ENCODE peak calls at places on chromosome 6, in eight cellular contexts. T, F, R, I, E, D, H and N are unnamed samples.

GRCh38 chr6:10465633-10466499 is 51.0 kb upstream of the TFAP2A start:
- DNase-seq in T (no peak), F (peak), R (peak), I (no peak), E (no peak), D (no peak), H (peak), N (no peak)

GRCh38 chr6:70520575-70520974 is 46.2 kb upstream of the SDHAF4 start:
- DNase-seq in T (no peak), F (no peak), R (peak), I (no peak), E (no peak), D (no peak), H (no peak), N (no peak)

GRCh38 chr6:165071906-165072305 is 237.5 kb downstream of the C6orf118 start:
- DNase-seq in T (no peak), F (no peak), R (no peak), I (no peak), E (no peak), D (no peak), H (no peak), N (no peak)

GRCh38 chr6:100657678-100658330 is 193.1 kb upstream of the SIM1 start:
- DNase-seq in T (no peak), F (no peak), R (peak), I (no peak), E (peak), D (no peak), H (peak), N (no peak)

GRCh38 chr6:136969433-136969832 is 47.3 kb downstream of the SLC35D3 start:
- DNase-seq in T (no peak), F (no peak), R (no peak), I (no peak), E (no peak), D (no peak), H (no peak), N (no peak)

GRCh38 chr6:13071946-13072345 is 256.4 kb downstream of the TBC1D7 start:
- DNase-seq in T (no peak), F (no peak), R (no peak), I (no peak), E (no peak), D (no peak), H (no peak), N (no peak)

GRCh38 chr6:88914180-88914579 is 49.2 kb downstream of the RNGTT start:
- DNase-seq in T (no peak), F (no peak), R (no peak), I (no peak), E (no peak), D (no peak), H (no peak), N (no peak)

GRCh38 chr6:109139109-109139508 is 43.8 kb downstream of the CEP57L1 start:
- DNase-seq in T (no peak), F (no peak), R (no peak), I (no peak), E (no peak), D (no peak), H (peak), N (no peak)

GRCh38 chr6:160974304-160974771 is 17.2 kb upstream of the MAP3K4 start:
- DNase-seq in T (no peak), F (no peak), R (no peak), I (peak), E (no peak), D (peak), H (peak), N (no peak)

GRCh38 chr6:72551470-72551869 is 70.4 kb upstream of the KCNQ5 start:
- DNase-seq in T (no peak), F (no peak), R (no peak), I (no peak), E (peak), D (no peak), H (peak), N (no peak)

GRCh38 chr6:45191414-45191813 is 136.7 kb upstream of the RUNX2 start:
- DNase-seq in T (no peak), F (no peak), R (no peak), I (no peak), E (no peak), D (no peak), H (no peak), N (no peak)

GRCh38 chr6:27293436-27294152 is 18.5 kb downstream of the POM121L2 start:
- DNase-seq in T (no peak), F (peak), R (no peak), I (no peak), E (peak), D (no peak), H (peak), N (no peak)

GRCh38 chr6:158416841-158417759 is 104.8 kb downstream of the TULP4 start:
- DNase-seq in T (no peak), F (no peak), R (no peak), I (no peak), E (no peak), D (no peak), H (no peak), N (no peak)

GRCh38 chr6:11143394-11144371 is 32.2 kb upstream of the ERVFRD-1 start:
- DNase-seq in T (no peak), F (no peak), R (peak), I (peak), E (no peak), D (peak), H (peak), N (peak)

GRCh38 chr6:5379647-5380242 is 118.4 kb downstream of the FARS2 start:
- DNase-seq in T (no peak), F (no peak), R (peak), I (no peak), E (no peak), D (no peak), H (peak), N (no peak)

GRCh38 chr6:168884646-168885086 is 369.0 kb downstream of the THBS2 start:
- DNase-seq in T (peak), F (peak), R (peak), I (peak), E (peak), D (no peak), H (peak), N (no peak)

GRCh38 chr6:126051739-126052138 is 65.4 kb downstream of the TRMT11 start:
- DNase-seq in T (no peak), F (no peak), R (no peak), I (no peak), E (no peak), D (peak), H (no peak), N (no peak)

GRCh38 chr6:139336488-139336887 is 38.0 kb downstream of the CITED2 start:
- DNase-seq in T (no peak), F (no peak), R (no peak), I (peak), E (peak), D (no peak), H (peak), N (no peak)

GRCh38 chr6:7426447-7427169 is 37.0 kb downstream of the RIOK1 start:
- DNase-seq in T (no peak), F (no peak), R (no peak), I (no peak), E (no peak), D (no peak), H (no peak), N (no peak)

GRCh38 chr6:56756791-56757582 is 114.3 kb upstream of the DST start:
- DNase-seq in T (no peak), F (no peak), R (no peak), I (no peak), E (no peak), D (no peak), H (no peak), N (no peak)